ENCODE peak calls at places on chromosomes 11 and 22, in four cellular contexts. C, T, B and E are unnamed samples. For H3K4me1, the result is how much of the 10 kb centered on the place peaks cover.

GRCh38 chr11:71284525-71285092 is 32.2 kb upstream of the SHANK2 start:
- DNase-seq in C (peak), T (peak), B (peak), E (no peak)

GRCh38 chr22:37696657-37697539 is at the start of gene TRIOBP:
- DNase-seq in C (peak), T (peak), B (peak), E (peak)

GRCh38 chr11:8917157-8917820 is 6.3 kb downstream of the AKIP1 start:
- DNase-seq in C (peak), T (peak), B (no peak), E (peak)

GRCh38 chr11:827146-827860 is 416 bp upstream of the CRACR2B start:
- DNase-seq in C (no peak), T (peak), B (peak), E (no peak)

GRCh38 chr11:106482920-106483761 is 405.7 kb downstream of the AASDHPPT start:
- DNase-seq in C (peak), T (no peak), B (no peak), E (peak)

GRCh38 chr11:33835143-33835878 is 56.6 kb downstream of the LMO2 start:
- DNase-seq in C (peak), T (peak), B (no peak), E (peak)

GRCh38 chr11:82631722-82632630 is 101.7 kb downstream of the FAM181B start:
- DNase-seq in C (peak), T (no peak), B (no peak), E (no peak)

GRCh38 chr11:56700242-56700918 is 1.5 kb downstream of the OR9G1 start:
- DNase-seq in C (peak), T (no peak), B (no peak), E (no peak)

GRCh38 chr11:7516488-7516887 is 2.7 kb downstream of the PPFIBP2 start:
- DNase-seq in C (no peak), T (no peak), B (no peak), E (no peak)

GRCh38 chr11:134339756-134340155 is 8.0 kb downstream of the GLB1L2 start:
- DNase-seq in C (peak), T (peak), B (no peak), E (no peak)

GRCh38 chr11:34346551-34346950 is 11.3 kb downstream of the ABTB2 start:
- DNase-seq in C (no peak), T (peak), B (no peak), E (no peak)

GRCh38 chr11:83280256-83280655 is 5.9 kb downstream of the CCDC90B start:
- DNase-seq in C (no peak), T (no peak), B (no peak), E (no peak)

GRCh38 chr11:33539659-33540249 is 160.9 kb downstream of the C11orf91 start:
- DNase-seq in C (no peak), T (no peak), B (no peak), E (no peak)

GRCh38 chr11:2524446-2525165 is 79.8 kb downstream of the KCNQ1 start:
- DNase-seq in C (no peak), T (no peak), B (peak), E (no peak)

GRCh38 chr11:77340501-77340900 is 39.0 kb upstream of the GDPD4 start:
- DNase-seq in C (no peak), T (no peak), B (no peak), E (peak)

GRCh38 chr11:34682822-34683221 is 61.9 kb downstream of the EHF start:
- DNase-seq in C (peak), T (no peak), B (no peak), E (peak)

GRCh38 chr11:9384535-9385287 is at the start of gene IPO7:
- DNase-seq in C (peak), T (peak), B (peak), E (peak)

GRCh38 chr11:9506489-9507343 is 45.9 kb downstream of the ZNF143 start:
- DNase-seq in C (peak), T (peak), B (peak), E (peak)

GRCh38 chr11:17528181-17528691 is 16.0 kb downstream of the USH1C start:
- DNase-seq in C (peak), T (peak), B (peak), E (peak)

GRCh38 chr11:72511393-72512047 is 77.2 kb upstream of the CLPB start:
- DNase-seq in C (no peak), T (no peak), B (no peak), E (no peak)

GRCh38 chr22:47596176-47596690 is 833.8 kb downstream of the TBC1D22A start:
- DNase-seq in C (no peak), T (no peak), B (no peak), E (no peak)

GRCh38 chr11:121688860-121689614 is 236.3 kb upstream of the SORL1-AS1 start:
- DNase-seq in C (peak), T (peak), B (peak), E (no peak)

GRCh38 chr11:115939726-115940421 is 435.7 kb upstream of the CADM1 start:
- DNase-seq in C (no peak), T (no peak), B (no peak), E (no peak)

GRCh38 chr11:46493786-46494185 is 100.0 kb downstream of the AMBRA1 start:
- DNase-seq in C (no peak), T (no peak), B (no peak), E (no peak)

GRCh38 chr11:73140213-73141030 is 1.7 kb downstream of the FCHSD2 start:
- DNase-seq in C (peak), T (no peak), B (no peak), E (peak)

DNA sequence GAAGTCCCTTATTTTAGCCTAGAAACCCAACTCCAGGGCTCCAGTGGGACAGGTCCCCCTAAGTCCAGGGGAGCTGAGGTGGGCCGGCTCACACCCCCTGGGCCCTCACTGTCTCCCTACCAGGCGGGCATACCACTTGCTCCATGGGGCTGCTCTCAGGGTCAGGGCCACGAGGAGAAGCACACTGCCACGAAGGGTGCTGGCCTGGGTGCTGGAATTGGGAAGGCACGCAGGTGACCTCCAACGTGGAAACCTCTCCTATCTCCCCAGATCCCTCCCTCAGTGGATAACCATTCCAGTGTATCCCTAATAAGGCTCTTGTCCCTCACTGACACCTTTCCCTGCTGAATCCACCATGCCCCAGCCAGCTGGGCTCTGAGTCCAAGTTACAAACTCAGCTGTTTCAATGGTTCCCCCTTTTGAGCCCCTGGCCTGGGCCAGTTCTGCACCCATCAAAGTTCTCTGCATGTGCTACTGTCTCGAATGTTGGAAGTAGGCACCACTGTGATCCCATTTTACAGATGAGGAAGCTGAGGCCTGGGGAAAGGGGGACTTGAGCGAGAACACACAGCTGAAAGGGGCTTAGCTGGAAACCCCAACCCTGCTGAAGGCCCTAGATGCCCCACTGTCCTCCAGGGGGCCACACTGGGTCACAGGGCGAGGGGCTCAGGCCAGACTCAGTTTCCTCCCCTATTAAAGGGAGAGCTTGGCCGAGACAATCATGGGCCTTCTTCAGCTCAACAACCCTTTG is 1.5 kb downstream of the SHISAL1 start:
- DNase-seq in C (no peak), T (no peak), B (no peak), E (no peak)
- TF ChIP-seq CTCF in C (no peak), T (no peak), B (no peak), E (no peak)

GRCh38 chr22:38751422-38752346 is 4.1 kb downstream of the SUN2 start:
- DNase-seq in C (no peak), T (peak), B (no peak), E (no peak)
- H3K4me1 ChIP-seq in C (under half), T (under half), B (under half), E (under half)

DNA sequence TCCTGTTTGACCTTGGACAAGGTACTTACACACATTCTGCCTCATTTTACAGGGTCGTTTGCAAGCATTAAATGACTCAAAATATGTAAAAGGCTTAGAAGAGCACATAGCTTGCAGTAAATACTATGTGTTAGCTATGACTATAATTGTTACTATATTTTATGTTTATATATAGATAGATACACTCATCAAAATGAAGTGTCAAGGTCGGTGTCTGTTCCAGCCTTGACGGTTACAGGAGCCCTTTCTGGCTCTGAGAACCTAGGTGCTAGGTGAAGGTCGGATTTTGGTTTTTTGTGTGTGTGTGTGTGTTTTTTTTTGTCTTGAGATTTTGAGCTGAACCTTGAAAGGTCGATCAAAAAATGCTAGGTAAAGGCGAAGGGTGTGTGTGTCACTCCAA is 24.5 kb upstream of the LIMK2 start:
- DNase-seq in C (no peak), T (no peak), B (no peak), E (no peak)
- H3K27ac ChIP-seq in C (no peak), T (no peak), B (no peak), E (no peak)

DNA sequence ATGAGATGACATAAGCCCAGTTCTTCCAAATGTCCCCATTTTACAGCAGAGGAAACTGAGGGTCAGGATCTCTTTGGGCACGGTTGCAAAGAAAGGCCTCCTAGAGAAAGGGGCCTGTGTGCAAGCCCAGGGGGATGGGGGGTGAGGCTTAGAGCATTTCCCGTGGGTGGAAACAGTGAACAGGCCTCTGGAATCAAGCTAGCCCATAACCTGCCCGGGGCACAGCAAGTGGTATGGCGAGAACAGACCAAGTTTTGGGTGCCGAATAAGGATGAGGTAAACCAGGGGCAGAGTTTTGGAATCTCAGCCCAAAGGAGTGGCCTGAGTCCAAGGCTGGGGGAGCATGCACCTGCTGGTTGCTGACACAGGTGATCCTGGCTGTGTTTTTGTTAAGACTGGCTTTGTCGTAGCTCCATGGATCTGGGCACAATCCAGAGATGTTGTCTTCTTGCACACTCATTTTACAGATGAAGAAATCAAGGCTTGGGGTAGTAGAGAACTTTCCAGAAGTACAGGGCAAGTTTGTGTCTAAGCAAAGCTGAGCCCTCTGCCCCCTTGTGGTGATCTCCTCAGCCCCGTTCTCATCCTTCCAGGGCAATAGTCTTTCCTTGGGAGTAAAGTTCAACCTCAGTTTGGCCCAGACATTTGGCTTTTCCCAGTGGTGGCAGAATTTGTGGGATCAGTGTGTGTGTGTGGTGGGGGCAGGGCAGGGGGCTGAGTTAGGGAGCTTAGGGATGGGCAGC is 53.5 kb upstream of the MYEOV start:
- DNase-seq in C (peak), T (no peak), B (peak), E (no peak)
- TF ChIP-seq CTCF in C (peak), T (peak), B (peak), E (peak)

GRCh38 chr22:23229646-23230045 is 49.3 kb downstream of the BCR start:
- DNase-seq in C (no peak), T (no peak), B (no peak), E (no peak)
- H3K4me1 ChIP-seq in C (under half), T (under half), B (under half), E (under half)

GRCh38 chr11:10666976-10667892 is 26.3 kb downstream of the IRAG1 start:
- DNase-seq in C (peak), T (peak), B (no peak), E (no peak)

GRCh38 chr11:10664005-10664404 is 29.6 kb downstream of the IRAG1 start:
- DNase-seq in C (no peak), T (no peak), B (no peak), E (no peak)

GRCh38 chr11:10666556-10666955 is 27.0 kb downstream of the IRAG1 start:
- DNase-seq in C (peak), T (no peak), B (no peak), E (no peak)

GRCh38 chr11:10663365-10663764 is 30.2 kb downstream of the IRAG1 start:
- DNase-seq in C (no peak), T (no peak), B (no peak), E (no peak)

DNA sequence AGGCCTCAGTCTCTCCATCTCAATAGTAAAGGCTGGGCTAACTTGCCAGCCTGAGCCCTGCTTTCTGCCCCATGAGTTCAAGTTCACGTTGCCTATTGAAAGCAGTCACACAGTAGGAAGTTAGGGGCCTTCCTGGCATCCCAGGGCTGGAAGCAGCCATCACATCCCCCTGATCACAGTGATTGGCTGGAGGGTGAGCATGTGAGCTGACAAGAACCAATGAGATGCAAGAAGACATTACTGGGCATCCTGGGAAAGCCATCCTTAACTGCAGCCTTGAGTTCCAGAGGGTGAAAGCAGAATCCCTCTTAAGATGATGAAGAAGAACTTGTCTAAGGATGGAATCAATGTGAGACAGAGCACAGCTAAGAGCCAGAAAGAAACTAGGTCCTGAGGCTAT is 29.0 kb downstream of the IRAG1 start:
- DNase-seq in C (no peak), T (no peak), B (no peak), E (no peak)
- H3K27ac ChIP-seq in C (no peak), T (no peak), B (no peak), E (no peak)